ENCODE peak calls at places on chromosome 13, in four cellular contexts. K, E, N and L are unnamed samples.
A peak's percentile ranks its signal among the peaks of the same experiment; 100 is the strongest.

GRCh38 chr13:50244913-50245574 is 229.8 kb downstream of the KCNRG start:
- DNase-seq in K (no peak), E (no peak), N (no peak), L (no peak)

GRCh38 chr13:98142427-98143156 is at the start of gene FARP1:
- DNase-seq in K (no peak), E (no peak), N (peak; percentile 87), L (no peak)

GRCh38 chr13:73647417-73647816 is 486.8 kb downstream of the KLF12 start:
- DNase-seq in K (no peak), E (no peak), N (no peak), L (no peak)

GRCh38 chr13:99383511-99383921 is 76.3 kb upstream of the GPR183 start:
- DNase-seq in K (no peak), E (no peak), N (no peak), L (no peak)

GRCh38 chr13:102550507-102550906 is 46.3 kb upstream of the TPP2 start:
- DNase-seq in K (no peak), E (no peak), N (no peak), L (no peak)

GRCh38 chr13:76823969-76824368 is 62.2 kb downstream of the KCTD12 start:
- DNase-seq in K (no peak), E (no peak), N (no peak), L (no peak)

GRCh38 chr13:85277753-85278152 is 521.5 kb downstream of the SLITRK6 start:
- DNase-seq in K (no peak), E (no peak), N (no peak), L (no peak)

GRCh38 chr13:77507931-77508776 is 27.4 kb upstream of the SCEL start:
- DNase-seq in K (no peak), E (no peak), N (no peak), L (no peak)

GRCh38 chr13:75505327-75505726 is 23.4 kb upstream of the TBC1D4 start:
- DNase-seq in K (no peak), E (peak; percentile 89), N (no peak), L (no peak)

GRCh38 chr13:27334774-27335490 is 64.3 kb downstream of the RASL11A start:
- DNase-seq in K (no peak), E (no peak), N (no peak), L (no peak)

GRCh38 chr13:99198630-99199029 is 2.0 kb upstream of the UBAC2 start:
- DNase-seq in K (no peak), E (no peak), N (no peak), L (no peak)

GRCh38 chr13:63516124-63516523 is 2100.5 kb upstream of the PCDH20 start:
- DNase-seq in K (no peak), E (no peak), N (no peak), L (no peak)

GRCh38 chr13:33153421-33154381 is 131.9 kb downstream of the STARD13 start:
- DNase-seq in K (no peak), E (no peak), N (no peak), L (no peak)

GRCh38 chr13:26663801-26664200 is 96.8 kb downstream of the GPR12 start:
- DNase-seq in K (no peak), E (no peak), N (no peak), L (no peak)

GRCh38 chr13:29336356-29336755 is 259.1 kb downstream of the SLC7A1 start:
- DNase-seq in K (no peak), E (no peak), N (no peak), L (no peak)

GRCh38 chr13:75399168-75399878 is 82.6 kb downstream of the TBC1D4 start:
- DNase-seq in K (no peak), E (no peak), N (no peak), L (no peak)

GRCh38 chr13:110616103-110617101 is 1.1 kb downstream of the NAXD start:
- DNase-seq in K (peak; percentile 41), E (peak; percentile 46), N (peak; percentile 41), L (no peak)

GRCh38 chr13:108214511-108215383 is 589 bp downstream of the LIG4 start:
- DNase-seq in K (peak; percentile 36), E (no peak), N (peak; percentile 21), L (peak; percentile 41)

GRCh38 chr13:30870916-30871712 is 35.0 kb upstream of the MEDAG start:
- DNase-seq in K (no peak), E (no peak), N (no peak), L (no peak)
- H3K4me3 ChIP-seq in K (no peak overlapping the region), E (no peak overlapping the region), N (no peak overlapping the region), L (no peak overlapping the region)

GRCh38 chr13:45584816-45585215 is 30.7 kb downstream of the ERICH6B start:
- DNase-seq in K (no peak), E (no peak), N (no peak), L (no peak)
- TF ChIP-seq CTCF in K (no peak), E (no peak), N (no peak), L (no peak)

DNA sequence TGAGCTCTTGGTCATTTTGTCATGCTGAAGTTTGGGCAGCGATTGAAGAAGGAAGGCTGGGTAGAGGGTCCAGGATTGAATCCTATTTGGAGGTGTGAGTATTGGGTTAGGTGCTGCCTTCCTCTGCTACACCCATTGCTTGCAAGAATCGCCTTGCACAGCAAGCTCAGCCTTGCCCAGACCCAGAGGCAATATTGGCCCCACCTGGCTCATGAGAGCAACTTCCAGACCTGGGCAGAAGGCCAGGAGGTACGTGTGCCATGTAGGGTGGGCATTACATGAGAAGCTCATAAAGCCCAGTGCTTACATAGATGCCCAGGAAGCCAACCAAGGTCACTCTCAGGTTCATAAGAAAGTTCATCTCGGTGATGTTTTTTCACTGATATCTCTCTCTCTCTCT is 718.0 kb downstream of the EFNB2 start:
- DNase-seq in K (no peak), E (no peak), N (no peak), L (no peak)
- H3K27ac ChIP-seq in K (no peak overlapping the region), E (no peak overlapping the region), N (no peak overlapping the region), L (no peak overlapping the region)

GRCh38 chr13:31968473-31968872 is 63.1 kb upstream of the FRY start:
- DNase-seq in K (no peak), E (peak; percentile 93), N (peak; percentile 39), L (no peak)

GRCh38 chr13:31964168-31964567 is 67.4 kb upstream of the FRY start:
- DNase-seq in K (no peak), E (no peak), N (no peak), L (no peak)

GRCh38 chr13:31967155-31967554 is 64.4 kb upstream of the FRY start:
- DNase-seq in K (no peak), E (no peak), N (no peak), L (no peak)

GRCh38 chr13:31962661-31963345 is 68.8 kb upstream of the FRY start:
- DNase-seq in K (no peak), E (no peak), N (no peak), L (no peak)

GRCh38 chr13:31965361-31966066 is 66.1 kb upstream of the FRY start:
- DNase-seq in K (no peak), E (no peak), N (no peak), L (no peak)
- H3K4me3 ChIP-seq in K (no peak overlapping the region), E (no peak overlapping the region), N (no peak overlapping the region), L (no peak overlapping the region)

DNA sequence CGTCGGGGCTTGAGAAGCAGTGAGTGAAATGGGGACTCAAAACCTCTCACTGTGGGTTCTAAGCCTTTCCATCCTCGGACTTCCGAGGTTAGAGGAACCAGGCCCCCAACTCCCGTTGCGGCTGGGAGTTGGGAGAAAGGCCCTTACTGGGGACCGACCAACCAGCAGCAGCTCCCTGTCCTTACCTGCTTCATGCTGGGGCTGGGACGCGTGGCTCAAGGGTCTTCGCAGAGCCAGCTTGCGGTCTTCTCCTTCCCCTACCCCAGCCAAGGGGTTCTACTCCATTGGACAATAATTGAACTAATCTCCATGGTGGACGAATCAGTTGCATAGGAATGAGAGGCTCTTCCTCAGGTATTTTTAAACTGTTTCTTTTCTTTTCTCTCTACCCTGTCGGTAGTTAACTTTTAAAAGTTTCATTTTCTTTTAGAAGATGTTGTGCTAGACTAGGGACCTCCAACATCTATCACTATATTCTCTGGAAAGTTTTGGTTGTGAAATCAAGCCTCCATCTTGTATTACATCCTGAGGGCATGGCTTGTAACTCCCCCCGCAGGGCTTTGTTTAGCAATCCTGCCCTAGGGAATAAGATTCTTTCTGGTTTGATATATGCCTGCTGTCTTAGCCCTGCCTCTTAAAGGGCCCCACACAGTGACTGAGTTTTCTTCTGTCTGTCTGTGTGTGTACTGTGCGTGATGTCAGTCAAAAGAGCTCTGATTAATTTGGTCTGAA is 1027.1 kb upstream of the PCDH9 start:
- DNase-seq in K (no peak), E (no peak), N (no peak), L (no peak)
- TF ChIP-seq CTCF in K (no peak), E (no peak), N (no peak), L (no peak)

GRCh38 chr13:35832551-35832950 is 298.6 kb downstream of the DCLK1 start:
- DNase-seq in K (no peak), E (no peak), N (no peak), L (no peak)

GRCh38 chr13:35830850-35831450 is 300.2 kb downstream of the DCLK1 start:
- DNase-seq in K (no peak), E (no peak), N (no peak), L (no peak)

GRCh38 chr13:35836476-35836875 is 294.7 kb downstream of the DCLK1 start:
- DNase-seq in K (no peak), E (no peak), N (no peak), L (no peak)

GRCh38 chr13:35833031-35833430 is 298.2 kb downstream of the DCLK1 start:
- DNase-seq in K (no peak), E (no peak), N (no peak), L (no peak)

GRCh38 chr13:35833571-35834305 is 297.4 kb downstream of the DCLK1 start:
- DNase-seq in K (no peak), E (no peak), N (no peak), L (no peak)
- H3K27ac ChIP-seq in K (no peak overlapping the region), E (no peak overlapping the region), N (no peak overlapping the region), L (no peak overlapping the region)

DNA sequence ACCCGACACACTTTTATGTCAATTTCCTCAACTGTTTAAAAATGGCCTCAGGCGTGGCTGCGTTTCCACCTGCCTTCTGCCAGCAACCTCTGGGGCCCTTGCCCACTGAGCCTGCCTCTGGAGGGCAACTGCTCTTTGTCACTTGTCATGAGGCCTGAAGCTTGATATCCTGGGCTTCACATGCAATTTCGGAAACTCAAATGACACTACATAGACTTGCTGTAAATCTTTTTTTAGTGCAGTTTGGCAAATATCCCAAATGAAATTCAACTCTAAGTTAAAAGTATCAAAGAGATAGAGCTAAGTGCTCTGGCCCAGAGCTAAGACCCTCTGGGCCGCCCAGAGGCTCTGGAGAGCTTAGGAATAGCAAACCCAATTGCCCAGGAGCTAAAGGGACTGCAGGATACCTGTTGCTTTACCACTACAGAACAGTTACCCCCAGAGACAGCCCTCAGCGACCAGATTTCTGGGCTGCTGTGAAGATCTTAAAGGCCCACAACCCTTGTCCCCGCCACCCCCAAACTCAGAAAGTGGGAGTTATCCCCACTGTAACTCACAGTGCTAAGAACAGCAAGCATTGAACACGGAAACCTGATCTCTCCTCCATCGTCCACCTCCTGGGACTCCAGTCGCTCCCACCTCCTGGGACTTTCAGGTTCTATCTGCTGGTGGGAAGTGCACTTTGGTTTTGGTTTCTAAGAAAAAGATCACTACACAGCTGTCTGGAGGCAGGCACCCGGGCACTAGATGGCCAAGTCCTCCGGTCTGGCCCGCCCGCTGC is 19.4 kb downstream of the GJA3 start:
- DNase-seq in K (no peak), E (no peak), N (no peak), L (no peak)
- H3K4me3 ChIP-seq in K (no peak overlapping the region), E (no peak overlapping the region), N (no peak overlapping the region), L (no peak overlapping the region)